ENCODE peak calls at places on chromosome 11, in seven cellular contexts. One of them, this sample, is unnamed.

GRCh38 chr11:117256573-117256972 is 24.1 kb downstream of the RNF214 start:
- DNase-seq in posterior vena cava: no peak
- DNase-seq in nephron progenitor cell: no peak
- DNase-seq in right atrium auricular region: no peak
- DNase-seq in stimulated activated naive CD4-positive, alpha-beta T cell: no peak
- DNase-seq in thoracic aorta: no peak
- DNase-seq in lower leg skin: no peak
- DNase-seq in this sample: no peak

GRCh38 chr11:47857485-47858168 is 9.5 kb upstream of the NUP160 start:
- DNase-seq in posterior vena cava: no peak
- DNase-seq in nephron progenitor cell: no peak
- DNase-seq in right atrium auricular region: no peak
- DNase-seq in stimulated activated naive CD4-positive, alpha-beta T cell: no peak
- DNase-seq in thoracic aorta: no peak
- DNase-seq in lower leg skin: no peak
- DNase-seq in this sample: no peak

GRCh38 chr11:67290801-67291200 is 1.7 kb downstream of the ANKRD13D start:
- DNase-seq in posterior vena cava: peak
- DNase-seq in nephron progenitor cell: no peak
- DNase-seq in right atrium auricular region: no peak
- DNase-seq in stimulated activated naive CD4-positive, alpha-beta T cell: no peak
- DNase-seq in thoracic aorta: no peak
- DNase-seq in lower leg skin: no peak
- DNase-seq in this sample: no peak

GRCh38 chr11:35321532-35322320 is 97.6 kb downstream of the SLC1A2 start:
- DNase-seq in posterior vena cava: no peak
- DNase-seq in nephron progenitor cell: no peak
- DNase-seq in right atrium auricular region: no peak
- DNase-seq in stimulated activated naive CD4-positive, alpha-beta T cell: no peak
- DNase-seq in thoracic aorta: no peak
- DNase-seq in lower leg skin: no peak
- DNase-seq in this sample: no peak

GRCh38 chr11:94131363-94132115 is 2.9 kb downstream of the PANX1 start:
- DNase-seq in posterior vena cava: no peak
- DNase-seq in nephron progenitor cell: no peak
- DNase-seq in right atrium auricular region: no peak
- DNase-seq in stimulated activated naive CD4-positive, alpha-beta T cell: no peak
- DNase-seq in thoracic aorta: no peak
- DNase-seq in lower leg skin: no peak
- DNase-seq in this sample: no peak

GRCh38 chr11:128481135-128481534 is 106.2 kb downstream of the ETS1 start:
- DNase-seq in posterior vena cava: no peak
- DNase-seq in nephron progenitor cell: no peak
- DNase-seq in right atrium auricular region: no peak
- DNase-seq in stimulated activated naive CD4-positive, alpha-beta T cell: no peak
- DNase-seq in thoracic aorta: no peak
- DNase-seq in lower leg skin: no peak
- DNase-seq in this sample: no peak

GRCh38 chr11:45852712-45853101 is 5.4 kb downstream of the CRY2 start:
- DNase-seq in posterior vena cava: no peak
- DNase-seq in nephron progenitor cell: no peak
- DNase-seq in right atrium auricular region: no peak
- DNase-seq in stimulated activated naive CD4-positive, alpha-beta T cell: no peak
- DNase-seq in thoracic aorta: no peak
- DNase-seq in lower leg skin: no peak
- DNase-seq in this sample: no peak

GRCh38 chr11:33542921-33543320 is 157.7 kb downstream of the C11orf91 start:
- DNase-seq in posterior vena cava: no peak
- DNase-seq in nephron progenitor cell: peak
- DNase-seq in right atrium auricular region: no peak
- DNase-seq in stimulated activated naive CD4-positive, alpha-beta T cell: peak
- DNase-seq in thoracic aorta: no peak
- DNase-seq in lower leg skin: no peak
- DNase-seq in this sample: peak

GRCh38 chr11:1597331-1597741 is 758 bp downstream of the KRTAP5-2 start:
- DNase-seq in posterior vena cava: peak
- DNase-seq in nephron progenitor cell: no peak
- DNase-seq in right atrium auricular region: no peak
- DNase-seq in stimulated activated naive CD4-positive, alpha-beta T cell: no peak
- DNase-seq in thoracic aorta: no peak
- DNase-seq in lower leg skin: no peak
- DNase-seq in this sample: peak

GRCh38 chr11:72607496-72607895 is 66.7 kb downstream of the PDE2A start:
- DNase-seq in posterior vena cava: no peak
- DNase-seq in nephron progenitor cell: no peak
- DNase-seq in right atrium auricular region: no peak
- DNase-seq in stimulated activated naive CD4-positive, alpha-beta T cell: no peak
- DNase-seq in thoracic aorta: no peak
- DNase-seq in lower leg skin: no peak
- DNase-seq in this sample: no peak

GRCh38 chr11:20647976-20648565 is 21.3 kb upstream of the NELL1 start:
- DNase-seq in posterior vena cava: no peak
- DNase-seq in nephron progenitor cell: peak
- DNase-seq in right atrium auricular region: no peak
- DNase-seq in stimulated activated naive CD4-positive, alpha-beta T cell: peak
- DNase-seq in thoracic aorta: no peak
- DNase-seq in lower leg skin: peak
- DNase-seq in this sample: peak

GRCh38 chr11:100578966-100579365 is 108.1 kb upstream of the ARHGAP42 start:
- DNase-seq in posterior vena cava: no peak
- DNase-seq in nephron progenitor cell: no peak
- DNase-seq in right atrium auricular region: no peak
- DNase-seq in stimulated activated naive CD4-positive, alpha-beta T cell: no peak
- DNase-seq in thoracic aorta: no peak
- DNase-seq in lower leg skin: no peak
- DNase-seq in this sample: no peak

GRCh38 chr11:86473991-86474833 is 99.5 kb downstream of the CCDC81 start:
- DNase-seq in posterior vena cava: peak
- DNase-seq in nephron progenitor cell: no peak
- DNase-seq in right atrium auricular region: peak
- DNase-seq in stimulated activated naive CD4-positive, alpha-beta T cell: no peak
- DNase-seq in thoracic aorta: no peak
- DNase-seq in lower leg skin: no peak
- DNase-seq in this sample: no peak

GRCh38 chr11:76314741-76315090 is 66.2 kb downstream of the THAP12 start:
- DNase-seq in posterior vena cava: no peak
- DNase-seq in nephron progenitor cell: no peak
- DNase-seq in right atrium auricular region: no peak
- DNase-seq in stimulated activated naive CD4-positive, alpha-beta T cell: no peak
- DNase-seq in thoracic aorta: no peak
- DNase-seq in lower leg skin: no peak
- DNase-seq in this sample: no peak

GRCh38 chr11:78350646-78351165 is 66.9 kb downstream of the GAB2 start:
- DNase-seq in posterior vena cava: no peak
- DNase-seq in nephron progenitor cell: no peak
- DNase-seq in right atrium auricular region: no peak
- DNase-seq in stimulated activated naive CD4-positive, alpha-beta T cell: no peak
- DNase-seq in thoracic aorta: no peak
- DNase-seq in lower leg skin: peak
- DNase-seq in this sample: peak

GRCh38 chr11:132358573-132358953 is 988.1 kb downstream of the NTM start:
- DNase-seq in posterior vena cava: no peak
- DNase-seq in nephron progenitor cell: no peak
- DNase-seq in right atrium auricular region: no peak
- DNase-seq in stimulated activated naive CD4-positive, alpha-beta T cell: no peak
- DNase-seq in thoracic aorta: no peak
- DNase-seq in lower leg skin: no peak
- DNase-seq in this sample: no peak

GRCh38 chr11:109424893-109425292 is 2.9 kb downstream of the C11orf87 start:
- DNase-seq in posterior vena cava: no peak
- DNase-seq in nephron progenitor cell: peak
- DNase-seq in right atrium auricular region: no peak
- DNase-seq in stimulated activated naive CD4-positive, alpha-beta T cell: no peak
- DNase-seq in thoracic aorta: no peak
- DNase-seq in lower leg skin: no peak
- DNase-seq in this sample: peak